ENCODE peak calls at places on chromosomes 16 and 17, in seven cellular contexts. One of them, this sample, is unnamed. For H3K79me2, the result is how much of the 10 kb centered on the place peaks cover.

GRCh38 chr16:59385953-59386352 is 651.8 kb upstream of the GOT2 start:
- DNase-seq in keratinocyte: no peak
- DNase-seq in GM23338: no peak
- DNase-seq in mesendoderm: peak
- DNase-seq in PC-9: no peak
- DNase-seq in MM.1S: no peak
- DNase-seq in SK-N-SH: no peak
- DNase-seq in this sample: no peak

GRCh38 chr16:11914759-11915643 is 755 bp downstream of the GSPT1 start:
- DNase-seq in GM23338: peak
- DNase-seq in PC-9: peak
- DNase-seq in keratinocyte: no peak
- DNase-seq in MM.1S: peak
- DNase-seq in mesendoderm: peak
- DNase-seq in SK-N-SH: peak
- DNase-seq in this sample: peak

GRCh38 chr16:20676268-20676828 is 21.1 kb downstream of the ACSM1 start:
- DNase-seq in SK-N-SH: no peak
- DNase-seq in MM.1S: no peak
- DNase-seq in GM23338: no peak
- DNase-seq in keratinocyte: no peak
- DNase-seq in PC-9: peak
- DNase-seq in mesendoderm: no peak
- DNase-seq in this sample: peak

GRCh38 chr16:25748099-25748654 is 56.4 kb downstream of the HS3ST4 start:
- DNase-seq in SK-N-SH: no peak
- DNase-seq in MM.1S: no peak
- DNase-seq in mesendoderm: no peak
- DNase-seq in GM23338: no peak
- DNase-seq in keratinocyte: no peak
- DNase-seq in PC-9: no peak
- DNase-seq in this sample: no peak

GRCh38 chr17:44901323-44901965 is 2.2 kb upstream of the EFTUD2 start:
- DNase-seq in GM23338: no peak
- DNase-seq in SK-N-SH: no peak
- DNase-seq in PC-9: peak
- DNase-seq in mesendoderm: no peak
- DNase-seq in MM.1S: no peak
- DNase-seq in keratinocyte: no peak
- DNase-seq in this sample: no peak

GRCh38 chr16:57238682-57239081 is 6.4 kb upstream of the ARL2BP start:
- DNase-seq in GM23338: no peak
- DNase-seq in PC-9: no peak
- DNase-seq in keratinocyte: no peak
- DNase-seq in MM.1S: no peak
- DNase-seq in SK-N-SH: no peak
- DNase-seq in mesendoderm: no peak
- DNase-seq in this sample: no peak

GRCh38 chr17:77882481-77883212 is 75.9 kb upstream of the TNRC6C start:
- DNase-seq in GM23338: no peak
- DNase-seq in keratinocyte: no peak
- DNase-seq in MM.1S: no peak
- DNase-seq in SK-N-SH: no peak
- DNase-seq in mesendoderm: no peak
- DNase-seq in PC-9: no peak
- DNase-seq in this sample: peak

GRCh38 chr17:14205992-14206461 is 30.6 kb downstream of the CDRT15 start:
- DNase-seq in MM.1S: no peak
- DNase-seq in GM23338: peak
- DNase-seq in mesendoderm: no peak
- DNase-seq in PC-9: peak
- DNase-seq in keratinocyte: peak
- DNase-seq in SK-N-SH: no peak
- DNase-seq in this sample: no peak

GRCh38 chr16:48300391-48300856 is 53.1 kb upstream of the ABCC11 start:
- DNase-seq in keratinocyte: no peak
- DNase-seq in MM.1S: no peak
- DNase-seq in PC-9: no peak
- DNase-seq in SK-N-SH: no peak
- DNase-seq in GM23338: no peak
- DNase-seq in mesendoderm: peak
- DNase-seq in this sample: no peak

GRCh38 chr17:79938696-79939435 is 96.8 kb downstream of the TBC1D16 start:
- DNase-seq in GM23338: no peak
- DNase-seq in SK-N-SH: no peak
- DNase-seq in keratinocyte: no peak
- DNase-seq in MM.1S: no peak
- DNase-seq in mesendoderm: no peak
- DNase-seq in PC-9: no peak
- DNase-seq in this sample: no peak

GRCh38 chr16:46658925-46659324 is 30.1 kb downstream of the VPS35 start:
- DNase-seq in MM.1S: peak
- DNase-seq in mesendoderm: no peak
- DNase-seq in PC-9: no peak
- DNase-seq in SK-N-SH: no peak
- DNase-seq in keratinocyte: no peak
- DNase-seq in GM23338: no peak
- DNase-seq in this sample: peak

GRCh38 chr17:62750502-62751349 is 57.4 kb downstream of the MARCHF10 start:
- DNase-seq in MM.1S: no peak
- DNase-seq in keratinocyte: peak
- DNase-seq in SK-N-SH: peak
- DNase-seq in GM23338: peak
- DNase-seq in PC-9: peak
- DNase-seq in mesendoderm: peak
- DNase-seq in this sample: no peak

GRCh38 chr17:21263351-21263750 is 10.1 kb upstream of the NATD1 start:
- DNase-seq in mesendoderm: no peak
- DNase-seq in PC-9: no peak
- DNase-seq in MM.1S: no peak
- DNase-seq in GM23338: no peak
- DNase-seq in SK-N-SH: no peak
- DNase-seq in keratinocyte: peak
- DNase-seq in this sample: no peak

GRCh38 chr17:78172284-78173024 is 4.1 kb downstream of the SYNGR2 start:
- DNase-seq in mesendoderm: no peak
- DNase-seq in GM23338: no peak
- DNase-seq in SK-N-SH: no peak
- DNase-seq in keratinocyte: no peak
- DNase-seq in MM.1S: peak
- DNase-seq in PC-9: peak
- DNase-seq in this sample: peak

GRCh38 chr16:67806428-67807147 is at the start of the genes RANBP10 and TSNAXIP1:
- DNase-seq in MM.1S: peak
- DNase-seq in mesendoderm: peak
- DNase-seq in PC-9: peak
- DNase-seq in keratinocyte: peak
- DNase-seq in GM23338: peak
- DNase-seq in SK-N-SH: peak
- DNase-seq in this sample: peak

GRCh38 chr17:6608321-6608720 is 32.2 kb downstream of the KIAA0753 start:
- DNase-seq in GM23338: no peak
- DNase-seq in SK-N-SH: no peak
- DNase-seq in mesendoderm: no peak
- DNase-seq in MM.1S: no peak
- DNase-seq in keratinocyte: peak
- DNase-seq in PC-9: peak
- DNase-seq in this sample: no peak

GRCh38 chr16:66175058-66175457 is 191.4 kb upstream of the CDH5 start:
- DNase-seq in PC-9: no peak
- DNase-seq in SK-N-SH: no peak
- DNase-seq in GM23338: no peak
- DNase-seq in MM.1S: no peak
- DNase-seq in mesendoderm: no peak
- DNase-seq in keratinocyte: no peak
- DNase-seq in this sample: no peak

GRCh38 chr16:29898786-29899515 is 399 bp downstream of the SEZ6L2 start:
- DNase-seq in SK-N-SH: peak
- DNase-seq in mesendoderm: no peak
- DNase-seq in MM.1S: no peak
- DNase-seq in PC-9: peak
- DNase-seq in GM23338: peak
- DNase-seq in keratinocyte: no peak
- DNase-seq in this sample: peak

GRCh38 chr17:5526821-5527598 is 40.6 kb downstream of the MIS12 start:
- DNase-seq in PC-9: peak
- DNase-seq in MM.1S: peak
- DNase-seq in keratinocyte: peak
- DNase-seq in SK-N-SH: peak
- DNase-seq in GM23338: no peak
- DNase-seq in mesendoderm: peak
- DNase-seq in this sample: no peak

GRCh38 chr17:35117984-35118383 is 1.7 kb downstream of the RAD51D start:
- DNase-seq in SK-N-SH: no peak
- DNase-seq in keratinocyte: no peak
- DNase-seq in mesendoderm: no peak
- DNase-seq in PC-9: peak
- DNase-seq in GM23338: no peak
- DNase-seq in MM.1S: peak
- DNase-seq in this sample: peak

GRCh38 chr17:37207103-37207502 is 168.7 kb upstream of the C17orf78 start:
- DNase-seq in PC-9: no peak
- DNase-seq in SK-N-SH: peak
- DNase-seq in keratinocyte: no peak
- DNase-seq in mesendoderm: no peak
- DNase-seq in MM.1S: no peak
- DNase-seq in GM23338: no peak
- DNase-seq in this sample: no peak

GRCh38 chr17:28507567-28508195 is 1.5 kb downstream of the FOXN1 start:
- DNase-seq in MM.1S: no peak
- DNase-seq in mesendoderm: no peak
- DNase-seq in PC-9: no peak
- DNase-seq in keratinocyte: no peak
- DNase-seq in GM23338: peak
- DNase-seq in SK-N-SH: no peak
- DNase-seq in this sample: no peak

GRCh38 chr16:13873835-13874438 is 46.0 kb upstream of the ERCC4 start:
- DNase-seq in mesendoderm: peak
- DNase-seq in PC-9: peak
- DNase-seq in SK-N-SH: peak
- DNase-seq in MM.1S: no peak
- DNase-seq in GM23338: peak
- DNase-seq in keratinocyte: no peak
- DNase-seq in this sample: no peak

GRCh38 chr17:74748529-74749261 is at the start of gene NHERF1:
- DNase-seq in keratinocyte: no peak
- DNase-seq in PC-9: peak
- DNase-seq in mesendoderm: peak
- DNase-seq in SK-N-SH: peak
- DNase-seq in MM.1S: peak
- DNase-seq in GM23338: peak
- DNase-seq in this sample: peak

GRCh38 chr17:49443862-49444261 is 29.2 kb upstream of the PHB1 start:
- DNase-seq in SK-N-SH: no peak
- DNase-seq in GM23338: no peak
- DNase-seq in mesendoderm: no peak
- DNase-seq in MM.1S: no peak
- DNase-seq in PC-9: no peak
- DNase-seq in keratinocyte: no peak
- DNase-seq in this sample: no peak

DNA sequence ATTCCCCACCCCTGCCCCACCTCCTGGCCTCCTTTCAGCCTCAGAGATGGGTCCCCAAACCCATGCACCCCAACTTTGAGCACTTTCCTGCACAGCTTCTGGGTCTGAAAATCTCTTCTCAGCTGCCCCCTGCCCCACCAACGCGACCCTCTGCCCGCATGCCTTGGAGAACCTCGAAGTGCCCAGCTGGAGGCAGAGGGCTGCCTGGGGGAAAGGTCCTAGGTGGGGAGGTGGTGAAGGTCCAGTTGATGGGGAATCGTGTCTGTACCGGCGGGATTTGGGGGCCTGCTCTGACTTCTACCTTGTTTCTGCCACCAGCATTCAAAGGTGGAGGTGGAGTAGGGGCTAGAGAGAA is 1.3 kb downstream of the NKD1 start:
- DNase-seq in GM23338: no peak
- DNase-seq in MM.1S: no peak
- DNase-seq in SK-N-SH: no peak
- DNase-seq in mesendoderm: no peak
- DNase-seq in keratinocyte: no peak
- DNase-seq in PC-9: no peak
- DNase-seq in this sample: no peak
- H3K79me2 ChIP-seq in GM23338: under half
- H3K79me2 ChIP-seq in MM.1S: under half
- H3K79me2 ChIP-seq in SK-N-SH: under half
- H3K79me2 ChIP-seq in mesendoderm: under half
- H3K79me2 ChIP-seq in keratinocyte: under half
- H3K79me2 ChIP-seq in PC-9: under half
- H3K79me2 ChIP-seq in this sample: under half

GRCh38 chr16:78593352-78593751 is 493.9 kb downstream of the WWOX start:
- DNase-seq in PC-9: no peak
- DNase-seq in mesendoderm: no peak
- DNase-seq in SK-N-SH: no peak
- DNase-seq in GM23338: no peak
- DNase-seq in MM.1S: no peak
- DNase-seq in keratinocyte: no peak
- DNase-seq in this sample: no peak
- H3K4me2 ChIP-seq in PC-9: no peak
- H3K4me2 ChIP-seq in mesendoderm: no peak
- H3K4me2 ChIP-seq in SK-N-SH: no peak
- H3K4me2 ChIP-seq in GM23338: no peak
- H3K4me2 ChIP-seq in MM.1S: no peak
- H3K4me2 ChIP-seq in keratinocyte: no peak
- H3K4me2 ChIP-seq in this sample: no peak

GRCh38 chr17:42372142-42372541 is 16.1 kb downstream of the STAT3 start:
- DNase-seq in MM.1S: no peak
- DNase-seq in SK-N-SH: no peak
- DNase-seq in mesendoderm: no peak
- DNase-seq in GM23338: no peak
- DNase-seq in keratinocyte: no peak
- DNase-seq in PC-9: no peak
- DNase-seq in this sample: no peak
- H3K79me2 ChIP-seq in MM.1S: under half
- H3K79me2 ChIP-seq in SK-N-SH: half or more
- H3K79me2 ChIP-seq in mesendoderm: under half
- H3K79me2 ChIP-seq in GM23338: half or more
- H3K79me2 ChIP-seq in keratinocyte: half or more
- H3K79me2 ChIP-seq in PC-9: under half
- H3K79me2 ChIP-seq in this sample: under half

DNA sequence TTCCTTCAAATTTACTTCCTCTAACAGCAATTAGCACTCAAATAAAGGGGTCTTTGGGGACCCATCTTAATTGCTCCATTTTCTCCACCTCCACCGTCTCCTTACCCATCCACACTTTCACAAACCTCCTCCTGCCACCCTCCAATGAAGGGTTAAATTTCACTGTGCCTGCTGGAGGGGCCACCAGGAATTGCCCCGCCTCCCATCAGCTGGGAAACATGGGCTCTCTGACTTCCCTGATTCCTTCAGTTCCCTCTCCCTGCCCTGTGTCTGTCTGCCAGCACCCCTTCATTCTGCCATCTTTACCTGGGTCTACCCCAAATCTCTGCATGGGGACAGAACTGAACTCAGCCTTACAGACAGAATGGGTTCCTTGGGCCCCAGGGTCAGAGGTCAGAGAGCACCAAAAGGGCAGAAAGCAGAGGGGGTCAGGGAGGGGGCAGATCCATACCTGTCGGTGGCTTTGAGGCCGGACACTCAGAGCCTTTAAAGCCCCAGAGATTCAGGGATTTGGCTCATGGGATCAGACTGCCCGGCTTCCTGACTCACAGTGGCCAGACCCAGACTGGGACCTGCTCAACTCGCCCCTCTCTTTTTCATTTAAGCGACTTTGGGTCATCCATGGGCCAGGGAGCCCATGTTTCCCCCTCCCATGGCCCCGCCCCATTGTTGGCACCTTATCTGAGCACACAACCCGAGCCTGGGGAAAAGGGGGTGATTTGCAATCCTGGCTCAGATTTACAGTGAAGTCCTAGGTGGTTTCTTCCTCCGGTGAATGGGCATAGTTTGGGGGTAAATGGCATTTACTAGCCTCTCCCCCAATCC is 17.6 kb upstream of the SP2 start:
- DNase-seq in keratinocyte: no peak
- DNase-seq in PC-9: peak
- DNase-seq in mesendoderm: no peak
- DNase-seq in GM23338: peak
- DNase-seq in MM.1S: no peak
- DNase-seq in SK-N-SH: no peak
- DNase-seq in this sample: no peak
- H3K4me2 ChIP-seq in keratinocyte: no peak
- H3K4me2 ChIP-seq in PC-9: peak
- H3K4me2 ChIP-seq in mesendoderm: no peak
- H3K4me2 ChIP-seq in GM23338: no peak
- H3K4me2 ChIP-seq in MM.1S: no peak
- H3K4me2 ChIP-seq in SK-N-SH: peak
- H3K4me2 ChIP-seq in this sample: no peak